ENCODE peak calls at places on chromosomes 13 and 19, in six cellular contexts. K is lower leg skin, S is psoas muscle, A is cardiac muscle cell, Y is dorsolateral prefrontal cortex, G is endodermal cell. L is an unnamed sample.

GRCh38 chr13:97165527-97166425 is 56.4 kb upstream of the MBNL2 start:
- DNase-seq in K (no peak), S (no peak), A (no peak), Y (no peak), G (no peak), L (no peak)

GRCh38 chr13:113856716-113857065 is 7.2 kb downstream of the GAS6 start:
- DNase-seq in K (no peak), S (peak; percentile 80), A (peak; percentile 41), Y (no peak), G (peak; percentile 39), L (peak; percentile 69)

GRCh38 chr13:52665325-52665724 is 12.7 kb downstream of the SUGT1 start:
- DNase-seq in K (no peak), S (no peak), A (peak; percentile 29), Y (no peak), G (no peak), L (peak; percentile 27)

GRCh38 chr19:17402982-17403855 is 2.2 kb downstream of the BST2 start:
- DNase-seq in K (no peak), S (no peak), A (peak; percentile 31), Y (no peak), G (peak; percentile 96), L (no peak)

GRCh38 chr13:28540612-28541011 is 45.7 kb upstream of the FLT1 start:
- DNase-seq in K (no peak), S (no peak), A (peak; percentile 31), Y (no peak), G (no peak), L (peak; percentile 64)

GRCh38 chr19:3687774-3688706 is 12.2 kb downstream of the PIP5K1C start:
- DNase-seq in K (no peak), S (no peak), A (no peak), Y (peak; percentile 87), G (peak; percentile 90), L (no peak)

GRCh38 chr13:91311491-91311890 is 36.0 kb upstream of the MIR17HG start:
- DNase-seq in K (no peak), S (no peak), A (no peak), Y (no peak), G (no peak), L (no peak)

GRCh38 chr19:5329141-5329540 is 11.5 kb downstream of the PTPRS start:
- DNase-seq in K (no peak), S (no peak), A (no peak), Y (no peak), G (no peak), L (no peak)

GRCh38 chr13:112068531-112069062 is 1.6 kb downstream of the SOX1 start:
- DNase-seq in K (no peak), S (no peak), A (no peak), Y (no peak), G (peak; percentile 66), L (no peak)

GRCh38 chr19:13633109-13633508 is 126.8 kb upstream of the CACNA1A start:
- DNase-seq in K (no peak), S (no peak), A (peak; percentile 13), Y (no peak), G (no peak), L (peak; percentile 86)

GRCh38 chr13:40272776-40273139 is 393.7 kb downstream of the FOXO1 start:
- DNase-seq in K (no peak), S (no peak), A (peak; percentile 33), Y (no peak), G (no peak), L (peak; percentile 50)

GRCh38 chr13:111909501-111909900 is 157.4 kb upstream of the SOX1 start:
- DNase-seq in K (no peak), S (no peak), A (no peak), Y (no peak), G (peak; percentile 12), L (no peak)

GRCh38 chr13:98998831-98999634 is 21.2 kb upstream of the DOCK9 start:
- DNase-seq in K (no peak), S (no peak), A (no peak), Y (no peak), G (peak; percentile 21), L (peak; percentile 70)

GRCh38 chr13:98775844-98776598 is 23.5 kb upstream of the SLC15A1 start:
- DNase-seq in K (no peak), S (no peak), A (no peak), Y (no peak), G (no peak), L (peak; percentile 50)

GRCh38 chr19:17309962-17310461 is 649 bp downstream of the DDA1 start:
- DNase-seq in K (no peak), S (no peak), A (no peak), Y (no peak), G (no peak), L (no peak)

GRCh38 chr19:28239270-28239669 is 973.7 kb downstream of the UQCRFS1 start:
- DNase-seq in K (no peak), S (no peak), A (peak; percentile 17), Y (no peak), G (peak; percentile 92), L (no peak)

GRCh38 chr19:28244966-28245365 is 968.0 kb downstream of the UQCRFS1 start:
- DNase-seq in K (no peak), S (no peak), A (no peak), Y (no peak), G (no peak), L (no peak)

GRCh38 chr19:28245937-28246336 is 967.0 kb downstream of the UQCRFS1 start:
- DNase-seq in K (no peak), S (no peak), A (no peak), Y (no peak), G (no peak), L (no peak)

DNA sequence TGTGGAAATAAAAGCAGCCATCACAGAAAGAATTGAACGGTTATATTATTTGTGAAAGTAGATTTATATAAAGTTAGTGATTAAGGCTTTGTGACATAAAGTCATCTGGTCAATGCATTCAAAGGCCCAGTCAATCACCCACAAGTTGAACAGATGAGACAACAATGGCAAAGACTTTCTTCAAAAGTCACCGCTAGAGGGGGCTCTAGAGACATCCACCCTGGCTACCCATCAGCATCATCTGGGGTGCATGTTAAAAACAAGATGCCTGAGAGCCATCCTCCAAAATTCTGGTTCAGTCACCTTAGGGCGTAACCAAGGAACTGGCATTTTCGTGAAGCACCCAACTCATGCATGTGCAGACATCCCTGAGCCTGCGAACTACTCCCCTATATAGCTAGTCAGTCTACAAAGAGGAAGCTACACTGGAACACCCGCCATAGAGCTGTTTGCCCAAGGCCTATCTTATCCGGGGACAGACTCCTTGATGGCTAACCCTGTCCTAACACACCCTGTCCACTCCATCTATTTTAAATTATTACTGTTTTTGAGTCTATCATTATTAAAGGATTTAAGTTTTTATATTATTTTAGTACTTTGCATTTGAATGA is 970.5 kb downstream of the UQCRFS1 start:
- DNase-seq in K (no peak), S (no peak), A (peak; percentile 60), Y (no peak), G (peak; percentile 81), L (peak; percentile 66)
- TF ChIP-seq CTCF in K (no peak), S (peak; percentile 26), A (peak; percentile 70), Y (peak; percentile 72), G (peak; percentile 90), L (peak; percentile 60)

DNA sequence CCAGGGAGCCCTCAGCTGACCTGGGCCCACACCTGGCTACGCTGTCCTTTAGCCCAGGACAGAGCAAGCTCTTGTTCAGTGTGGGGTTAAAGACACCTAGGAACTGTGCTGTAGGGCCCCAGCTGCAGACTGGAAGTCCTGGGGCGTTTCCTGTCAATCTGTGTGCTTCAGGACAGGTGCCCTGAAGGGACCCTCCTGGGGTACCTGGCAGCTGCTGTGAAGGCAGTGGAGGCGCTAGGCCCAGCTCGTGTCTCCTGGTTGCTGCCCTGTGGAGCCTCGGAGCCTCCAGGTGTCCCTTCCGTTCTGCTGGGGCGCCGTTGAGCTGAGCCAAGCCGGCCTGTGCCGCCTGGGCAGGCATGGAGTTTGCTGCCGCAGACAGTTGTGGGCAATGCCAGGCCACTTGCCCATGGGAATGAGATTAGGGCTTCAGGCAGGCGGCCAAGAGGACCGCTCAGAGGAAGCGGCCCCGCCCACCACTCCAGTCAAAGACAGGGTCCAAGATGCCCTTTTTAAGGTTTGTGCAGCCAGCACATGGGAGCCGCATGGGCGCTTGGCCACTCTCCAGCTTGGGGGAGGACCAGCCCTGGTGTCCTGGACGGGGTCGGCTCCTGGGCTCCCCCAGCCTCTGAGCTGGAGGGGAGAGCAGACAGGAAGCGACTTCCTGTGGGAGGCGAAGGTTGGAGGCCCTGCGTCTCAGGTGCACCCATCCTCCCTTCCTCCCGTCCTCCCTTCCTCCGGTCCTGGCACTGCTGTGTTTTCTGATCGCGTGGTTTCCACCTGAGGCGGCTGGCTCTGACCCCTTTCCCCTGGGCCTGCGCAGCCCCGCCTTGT is 4.0 kb downstream of the PTBP1 start:
- DNase-seq in K (no peak), S (peak; percentile 77), A (peak; percentile 70), Y (no peak), G (peak; percentile 55), L (peak; percentile 50)
- H3K4me3 ChIP-seq in K (no peak overlapping the region), S (peak overlapping the region; percentile 81), A (no peak overlapping the region), Y (peak overlapping the region; percentile 42), G (peak overlapping the region; percentile 93), L (peak overlapping the region; percentile 29)

GRCh38 chr19:51514866-51515481 is 13.4 kb upstream of the SIGLEC12 start:
- DNase-seq in K (no peak), S (no peak), A (peak; percentile 72), Y (no peak), G (no peak), L (peak; percentile 66)
- TF ChIP-seq CTCF in K (no peak), S (peak; percentile 56), A (peak; percentile 84), Y (peak; percentile 75), G (peak; percentile 86), L (peak; percentile 72)

DNA sequence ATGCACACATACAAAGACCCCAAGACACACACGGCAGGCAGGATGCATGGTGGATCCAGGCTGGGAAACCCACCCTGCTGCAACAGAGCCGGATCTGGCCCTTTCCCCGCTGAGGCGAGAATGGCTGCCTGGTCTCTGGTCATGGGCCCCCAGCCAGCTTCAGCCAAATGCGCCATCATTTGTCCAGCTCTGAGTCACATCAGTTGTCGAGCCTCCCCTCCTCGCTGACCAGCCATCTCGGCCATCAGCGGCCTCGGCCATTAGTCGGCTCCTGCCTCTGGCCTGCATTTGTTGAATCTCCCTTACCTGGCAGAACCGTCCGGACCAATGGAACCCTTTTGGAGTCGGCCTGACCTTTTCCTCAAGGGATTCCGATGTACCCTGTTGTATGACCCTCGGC is 38.5 kb upstream of the POU2F2 start:
- DNase-seq in K (no peak), S (no peak), A (no peak), Y (peak; percentile 53), G (no peak), L (no peak)
- H3K4me3 ChIP-seq in K (no peak overlapping the region), S (no peak overlapping the region), A (no peak overlapping the region), Y (no peak overlapping the region), G (no peak overlapping the region), L (no peak overlapping the region)

GRCh38 chr19:2609389-2610116 is 92.9 kb downstream of the GNG7 start:
- DNase-seq in K (no peak), S (no peak), A (no peak), Y (no peak), G (no peak), L (no peak)
- TF ChIP-seq CTCF in K (no peak), S (no peak), A (no peak), Y (no peak), G (no peak), L (no peak)